ENCODE peak calls at places on chromosomes 5 and 9, in eight cellular contexts. One of them, this sample, is unnamed.

GRCh38 chr5:158609729-158610128 is 490.0 kb downstream of the EBF1 start:
- DNase-seq in mesothelial cell of epicardium: no peak
- DNase-seq in retinal pigment epithelial cell: no peak
- DNase-seq in heart left ventricle: no peak
- DNase-seq in adrenal gland: no peak
- DNase-seq in GM10248: no peak
- DNase-seq in astrocyte of the spinal cord: no peak
- DNase-seq in omental fat pad: no peak
- DNase-seq in this sample: no peak

GRCh38 chr9:137294091-137294683 is 7.9 kb downstream of the NRARP start:
- DNase-seq in mesothelial cell of epicardium: no peak
- DNase-seq in retinal pigment epithelial cell: no peak
- DNase-seq in heart left ventricle: no peak
- DNase-seq in adrenal gland: no peak
- DNase-seq in GM10248: no peak
- DNase-seq in astrocyte of the spinal cord: peak; percentile 40
- DNase-seq in omental fat pad: no peak
- DNase-seq in this sample: no peak

GRCh38 chr5:73417307-73418035 is 31.1 kb downstream of the FOXD1 start:
- DNase-seq in mesothelial cell of epicardium: no peak
- DNase-seq in retinal pigment epithelial cell: no peak
- DNase-seq in heart left ventricle: no peak
- DNase-seq in adrenal gland: no peak
- DNase-seq in GM10248: no peak
- DNase-seq in astrocyte of the spinal cord: peak; percentile 67
- DNase-seq in omental fat pad: no peak
- DNase-seq in this sample: no peak

GRCh38 chr5:111737716-111738115 is 19.3 kb downstream of the NREP start:
- DNase-seq in mesothelial cell of epicardium: no peak
- DNase-seq in retinal pigment epithelial cell: peak; percentile 25
- DNase-seq in heart left ventricle: no peak
- DNase-seq in adrenal gland: no peak
- DNase-seq in GM10248: no peak
- DNase-seq in astrocyte of the spinal cord: peak; percentile 71
- DNase-seq in omental fat pad: no peak
- DNase-seq in this sample: no peak

GRCh38 chr9:95857122-95857521 is 18.4 kb upstream of the ERCC6L2 start:
- DNase-seq in mesothelial cell of epicardium: peak; percentile 47
- DNase-seq in retinal pigment epithelial cell: peak; percentile 96
- DNase-seq in heart left ventricle: no peak
- DNase-seq in adrenal gland: no peak
- DNase-seq in GM10248: no peak
- DNase-seq in astrocyte of the spinal cord: peak; percentile 72
- DNase-seq in omental fat pad: no peak
- DNase-seq in this sample: no peak

GRCh38 chr5:38258319-38259061 is at the start of gene EGFLAM:
- DNase-seq in mesothelial cell of epicardium: peak; percentile 54
- DNase-seq in retinal pigment epithelial cell: no peak
- DNase-seq in heart left ventricle: peak; percentile 57
- DNase-seq in adrenal gland: peak; percentile 24
- DNase-seq in GM10248: no peak
- DNase-seq in astrocyte of the spinal cord: peak; percentile 9
- DNase-seq in omental fat pad: no peak
- DNase-seq in this sample: peak; percentile 19

GRCh38 chr5:116507941-116508655 is 66.5 kb downstream of the SEMA6A start:
- DNase-seq in mesothelial cell of epicardium: no peak
- DNase-seq in retinal pigment epithelial cell: no peak
- DNase-seq in heart left ventricle: no peak
- DNase-seq in adrenal gland: no peak
- DNase-seq in GM10248: no peak
- DNase-seq in astrocyte of the spinal cord: no peak
- DNase-seq in omental fat pad: no peak
- DNase-seq in this sample: no peak

GRCh38 chr5:116157902-116158301 is 73.1 kb downstream of the COMMD10 start:
- DNase-seq in mesothelial cell of epicardium: no peak
- DNase-seq in retinal pigment epithelial cell: no peak
- DNase-seq in heart left ventricle: no peak
- DNase-seq in adrenal gland: peak; percentile 39
- DNase-seq in GM10248: no peak
- DNase-seq in astrocyte of the spinal cord: no peak
- DNase-seq in omental fat pad: no peak
- DNase-seq in this sample: no peak

GRCh38 chr5:141476132-141476909 is 555 bp downstream of the PCDHGC3 start:
- DNase-seq in mesothelial cell of epicardium: peak; percentile 65
- DNase-seq in retinal pigment epithelial cell: peak; percentile 34
- DNase-seq in heart left ventricle: peak; percentile 67
- DNase-seq in adrenal gland: peak; percentile 71
- DNase-seq in GM10248: peak; percentile 48
- DNase-seq in astrocyte of the spinal cord: peak; percentile 85
- DNase-seq in omental fat pad: no peak
- DNase-seq in this sample: no peak

GRCh38 chr5:124599048-124599973 is 147.1 kb downstream of the ZNF608 start:
- DNase-seq in mesothelial cell of epicardium: no peak
- DNase-seq in retinal pigment epithelial cell: peak; percentile 99
- DNase-seq in heart left ventricle: peak; percentile 14
- DNase-seq in adrenal gland: no peak
- DNase-seq in GM10248: no peak
- DNase-seq in astrocyte of the spinal cord: peak; percentile 83
- DNase-seq in omental fat pad: no peak
- DNase-seq in this sample: no peak

GRCh38 chr9:17063535-17064135 is 71.2 kb upstream of the CNTLN start:
- DNase-seq in mesothelial cell of epicardium: no peak
- DNase-seq in retinal pigment epithelial cell: peak; percentile 9
- DNase-seq in heart left ventricle: no peak
- DNase-seq in adrenal gland: peak; percentile 23
- DNase-seq in GM10248: peak; percentile 16
- DNase-seq in astrocyte of the spinal cord: peak; percentile 53
- DNase-seq in omental fat pad: no peak
- DNase-seq in this sample: no peak

GRCh38 chr5:135208555-135209494 is 174.8 kb upstream of the PITX1 start:
- DNase-seq in mesothelial cell of epicardium: peak; percentile 33
- DNase-seq in retinal pigment epithelial cell: peak; percentile 56
- DNase-seq in heart left ventricle: no peak
- DNase-seq in adrenal gland: peak; percentile 79
- DNase-seq in GM10248: no peak
- DNase-seq in astrocyte of the spinal cord: peak; percentile 98
- DNase-seq in omental fat pad: no peak
- DNase-seq in this sample: no peak

GRCh38 chr5:1792842-1793266 is 6.8 kb downstream of the MRPL36 start:
- DNase-seq in mesothelial cell of epicardium: no peak
- DNase-seq in retinal pigment epithelial cell: no peak
- DNase-seq in heart left ventricle: no peak
- DNase-seq in adrenal gland: no peak
- DNase-seq in GM10248: peak; percentile 86
- DNase-seq in astrocyte of the spinal cord: peak; percentile 93
- DNase-seq in omental fat pad: no peak
- DNase-seq in this sample: no peak

GRCh38 chr5:37717613-37718431 is 122.0 kb downstream of the GDNF start:
- DNase-seq in mesothelial cell of epicardium: peak; percentile 78
- DNase-seq in retinal pigment epithelial cell: peak; percentile 92
- DNase-seq in heart left ventricle: peak; percentile 19
- DNase-seq in adrenal gland: peak; percentile 50
- DNase-seq in GM10248: no peak
- DNase-seq in astrocyte of the spinal cord: peak; percentile 94
- DNase-seq in omental fat pad: no peak
- DNase-seq in this sample: no peak

GRCh38 chr5:169280286-169280685 is 20.7 kb downstream of the SLIT3 start:
- DNase-seq in mesothelial cell of epicardium: no peak
- DNase-seq in retinal pigment epithelial cell: no peak
- DNase-seq in heart left ventricle: no peak
- DNase-seq in adrenal gland: no peak
- DNase-seq in GM10248: no peak
- DNase-seq in astrocyte of the spinal cord: no peak
- DNase-seq in omental fat pad: no peak
- DNase-seq in this sample: no peak

GRCh38 chr5:154482528-154483449 is 4.8 kb upstream of the HAND1 start:
- DNase-seq in mesothelial cell of epicardium: peak; percentile 49
- DNase-seq in retinal pigment epithelial cell: no peak
- DNase-seq in heart left ventricle: no peak
- DNase-seq in adrenal gland: no peak
- DNase-seq in GM10248: no peak
- DNase-seq in astrocyte of the spinal cord: no peak
- DNase-seq in omental fat pad: no peak
- DNase-seq in this sample: no peak

GRCh38 chr5:61619777-61620518 is 287.9 kb downstream of the ZSWIM6 start:
- DNase-seq in mesothelial cell of epicardium: no peak
- DNase-seq in retinal pigment epithelial cell: no peak
- DNase-seq in heart left ventricle: no peak
- DNase-seq in adrenal gland: no peak
- DNase-seq in GM10248: no peak
- DNase-seq in astrocyte of the spinal cord: no peak
- DNase-seq in omental fat pad: no peak
- DNase-seq in this sample: no peak

DNA sequence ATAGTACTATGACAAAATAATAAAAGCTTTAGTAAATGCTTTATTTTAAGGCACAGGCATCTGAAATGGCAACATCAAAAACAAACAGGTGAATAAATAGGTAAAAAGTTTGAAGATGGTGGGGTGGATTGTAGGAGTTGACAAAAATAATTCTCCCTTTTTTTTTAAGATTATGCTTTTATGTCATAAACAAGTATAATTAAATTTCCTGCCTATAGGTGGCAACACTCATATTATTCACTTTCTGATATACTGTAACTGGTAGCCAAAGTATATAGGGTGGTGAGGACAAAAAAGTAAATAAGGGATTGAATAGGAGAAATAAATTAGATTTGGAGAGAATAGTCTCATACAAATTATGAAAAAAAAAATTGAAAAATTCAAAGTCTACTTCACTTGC is 120.0 kb upstream of the ACOT12 start:
- DNase-seq in mesothelial cell of epicardium: no peak
- DNase-seq in retinal pigment epithelial cell: no peak
- DNase-seq in heart left ventricle: no peak
- DNase-seq in adrenal gland: no peak
- DNase-seq in GM10248: no peak
- DNase-seq in astrocyte of the spinal cord: peak; percentile 26
- DNase-seq in omental fat pad: no peak
- DNase-seq in this sample: no peak
- TF ChIP-seq CTCF in mesothelial cell of epicardium: peak; percentile 28
- TF ChIP-seq CTCF in retinal pigment epithelial cell: peak; percentile 34
- TF ChIP-seq CTCF in heart left ventricle: peak; percentile 13
- TF ChIP-seq CTCF in adrenal gland: peak; percentile 17
- TF ChIP-seq CTCF in GM10248: peak; percentile 15
- TF ChIP-seq CTCF in astrocyte of the spinal cord: peak; percentile 28
- TF ChIP-seq CTCF in omental fat pad: no peak
- TF ChIP-seq CTCF in this sample: peak; percentile 43

GRCh38 chr5:112918679-112919078 is 3.3 kb downstream of the REEP5 start:
- DNase-seq in mesothelial cell of epicardium: no peak
- DNase-seq in retinal pigment epithelial cell: no peak
- DNase-seq in heart left ventricle: no peak
- DNase-seq in adrenal gland: no peak
- DNase-seq in GM10248: no peak
- DNase-seq in astrocyte of the spinal cord: no peak
- DNase-seq in omental fat pad: no peak
- DNase-seq in this sample: no peak

GRCh38 chr5:112918136-112918535 is 3.9 kb downstream of the REEP5 start:
- DNase-seq in mesothelial cell of epicardium: no peak
- DNase-seq in retinal pigment epithelial cell: no peak
- DNase-seq in heart left ventricle: no peak
- DNase-seq in adrenal gland: no peak
- DNase-seq in GM10248: no peak
- DNase-seq in astrocyte of the spinal cord: no peak
- DNase-seq in omental fat pad: no peak
- DNase-seq in this sample: no peak

GRCh38 chr5:112915831-112916230 is 6.2 kb downstream of the REEP5 start:
- DNase-seq in mesothelial cell of epicardium: no peak
- DNase-seq in retinal pigment epithelial cell: no peak
- DNase-seq in heart left ventricle: no peak
- DNase-seq in adrenal gland: no peak
- DNase-seq in GM10248: no peak
- DNase-seq in astrocyte of the spinal cord: no peak
- DNase-seq in omental fat pad: no peak
- DNase-seq in this sample: no peak

GRCh38 chr5:112914584-112914983 is 7.4 kb downstream of the REEP5 start:
- DNase-seq in mesothelial cell of epicardium: no peak
- DNase-seq in retinal pigment epithelial cell: no peak
- DNase-seq in heart left ventricle: no peak
- DNase-seq in adrenal gland: no peak
- DNase-seq in GM10248: no peak
- DNase-seq in astrocyte of the spinal cord: no peak
- DNase-seq in omental fat pad: no peak
- DNase-seq in this sample: no peak

GRCh38 chr5:112917453-112918005 is 4.5 kb downstream of the REEP5 start:
- DNase-seq in mesothelial cell of epicardium: no peak
- DNase-seq in retinal pigment epithelial cell: no peak
- DNase-seq in heart left ventricle: no peak
- DNase-seq in adrenal gland: no peak
- DNase-seq in GM10248: no peak
- DNase-seq in astrocyte of the spinal cord: peak; percentile 7
- DNase-seq in omental fat pad: no peak
- DNase-seq in this sample: no peak
- TF ChIP-seq CTCF in mesothelial cell of epicardium: no peak
- TF ChIP-seq CTCF in retinal pigment epithelial cell: peak; percentile 58
- TF ChIP-seq CTCF in heart left ventricle: no peak
- TF ChIP-seq CTCF in adrenal gland: no peak
- TF ChIP-seq CTCF in GM10248: no peak
- TF ChIP-seq CTCF in astrocyte of the spinal cord: peak; percentile 31
- TF ChIP-seq CTCF in omental fat pad: no peak
- TF ChIP-seq CTCF in this sample: no peak

DNA sequence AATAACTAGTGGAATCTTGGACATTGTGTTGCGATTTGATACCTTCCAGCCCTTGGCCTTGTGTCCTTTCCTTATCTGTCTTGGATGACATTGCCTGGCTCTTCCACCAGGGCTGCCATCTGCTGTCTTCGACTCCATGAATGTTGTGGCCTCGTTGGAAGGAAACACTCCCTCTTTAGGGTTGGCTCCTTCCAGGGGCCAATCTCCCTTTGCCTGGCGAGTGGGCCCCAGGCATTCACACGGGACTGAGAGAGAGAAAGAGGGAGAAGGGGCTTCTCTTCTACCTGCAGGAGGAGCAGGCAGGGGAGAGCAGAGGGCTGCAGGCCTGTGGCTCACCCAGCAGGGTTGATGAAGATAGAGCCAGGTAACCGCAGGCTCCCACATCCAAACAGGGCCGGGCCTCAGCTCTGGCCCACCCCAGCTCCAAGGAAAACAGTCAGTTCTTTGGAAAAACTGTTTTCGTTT is 31.3 kb downstream of the FGF1 start:
- DNase-seq in mesothelial cell of epicardium: no peak
- DNase-seq in retinal pigment epithelial cell: no peak
- DNase-seq in heart left ventricle: no peak
- DNase-seq in adrenal gland: peak; percentile 26
- DNase-seq in GM10248: no peak
- DNase-seq in astrocyte of the spinal cord: no peak
- DNase-seq in omental fat pad: no peak
- DNase-seq in this sample: no peak
- TF ChIP-seq CTCF in mesothelial cell of epicardium: no peak
- TF ChIP-seq CTCF in retinal pigment epithelial cell: no peak
- TF ChIP-seq CTCF in heart left ventricle: no peak
- TF ChIP-seq CTCF in adrenal gland: no peak
- TF ChIP-seq CTCF in GM10248: no peak
- TF ChIP-seq CTCF in astrocyte of the spinal cord: peak; percentile 16
- TF ChIP-seq CTCF in omental fat pad: no peak
- TF ChIP-seq CTCF in this sample: no peak

GRCh38 chr5:76715734-76716455 is at the start of gene F2R:
- DNase-seq in mesothelial cell of epicardium: peak; percentile 68
- DNase-seq in retinal pigment epithelial cell: no peak
- DNase-seq in heart left ventricle: peak; percentile 65
- DNase-seq in adrenal gland: peak; percentile 42
- DNase-seq in GM10248: peak; percentile 81
- DNase-seq in astrocyte of the spinal cord: peak; percentile 88
- DNase-seq in omental fat pad: no peak
- DNase-seq in this sample: peak; percentile 74
- TF ChIP-seq CTCF in mesothelial cell of epicardium: no peak
- TF ChIP-seq CTCF in retinal pigment epithelial cell: peak; percentile 49
- TF ChIP-seq CTCF in heart left ventricle: peak; percentile 61
- TF ChIP-seq CTCF in adrenal gland: no peak
- TF ChIP-seq CTCF in GM10248: peak; percentile 49
- TF ChIP-seq CTCF in astrocyte of the spinal cord: peak; percentile 53
- TF ChIP-seq CTCF in omental fat pad: no peak
- TF ChIP-seq CTCF in this sample: peak; percentile 45

GRCh38 chr5:89401659-89402058 is 518.7 kb upstream of the MEF2C start:
- DNase-seq in mesothelial cell of epicardium: no peak
- DNase-seq in retinal pigment epithelial cell: no peak
- DNase-seq in heart left ventricle: no peak
- DNase-seq in adrenal gland: no peak
- DNase-seq in GM10248: no peak
- DNase-seq in astrocyte of the spinal cord: no peak
- DNase-seq in omental fat pad: no peak
- DNase-seq in this sample: no peak
- TF ChIP-seq CTCF in mesothelial cell of epicardium: no peak
- TF ChIP-seq CTCF in retinal pigment epithelial cell: no peak
- TF ChIP-seq CTCF in heart left ventricle: no peak
- TF ChIP-seq CTCF in adrenal gland: no peak
- TF ChIP-seq CTCF in GM10248: no peak
- TF ChIP-seq CTCF in astrocyte of the spinal cord: no peak
- TF ChIP-seq CTCF in omental fat pad: no peak
- TF ChIP-seq CTCF in this sample: no peak

This sample was measured in D721Med.